ENCODE peak calls at places on chromosomes 13 and 19, in four cellular contexts. One of them, this sample, is unnamed.

GRCh38 chr13:36907801-36908200 is 12.2 kb downstream of the SMAD9 start:
- DNase-seq in HEK293T: no peak
- DNase-seq in heart left ventricle: no peak
- DNase-seq in cardiac fibroblast: no peak
- DNase-seq in this sample: no peak

GRCh38 chr19:41928221-41928683 is at the start of gene ERFL:
- DNase-seq in cardiac fibroblast: no peak
- DNase-seq in heart left ventricle: no peak
- DNase-seq in HEK293T: no peak
- DNase-seq in this sample: no peak

GRCh38 chr19:31378404-31378803 is 29.2 kb upstream of the TSHZ3 start:
- DNase-seq in heart left ventricle: peak; percentile 43
- DNase-seq in HEK293T: no peak
- DNase-seq in cardiac fibroblast: peak; percentile 95
- DNase-seq in this sample: peak; percentile 95

GRCh38 chr19:11018179-11018578 is 57.3 kb downstream of the SMARCA4 start:
- DNase-seq in heart left ventricle: no peak
- DNase-seq in HEK293T: no peak
- DNase-seq in cardiac fibroblast: no peak
- DNase-seq in this sample: no peak

GRCh38 chr13:88162076-88162702 is 491.0 kb downstream of the SLITRK5 start:
- DNase-seq in cardiac fibroblast: no peak
- DNase-seq in HEK293T: no peak
- DNase-seq in heart left ventricle: no peak
- DNase-seq in this sample: no peak

GRCh38 chr19:13833330-13834265 is 38.4 kb downstream of the ZSWIM4 start:
- DNase-seq in heart left ventricle: peak; percentile 96
- DNase-seq in cardiac fibroblast: peak; percentile 94
- DNase-seq in HEK293T: peak; percentile 97
- DNase-seq in this sample: peak; percentile 90

GRCh38 chr13:100234524-100235136 is 145.7 kb downstream of the PCCA start:
- DNase-seq in cardiac fibroblast: no peak
- DNase-seq in heart left ventricle: no peak
- DNase-seq in HEK293T: no peak
- DNase-seq in this sample: peak; percentile 34

GRCh38 chr19:1656988-1657536 is 4.6 kb upstream of the TCF3 start:
- DNase-seq in heart left ventricle: no peak
- DNase-seq in HEK293T: no peak
- DNase-seq in cardiac fibroblast: no peak
- DNase-seq in this sample: no peak

GRCh38 chr13:29436291-29436690 is 159.2 kb downstream of the SLC7A1 start:
- DNase-seq in heart left ventricle: no peak
- DNase-seq in cardiac fibroblast: peak; percentile 49
- DNase-seq in HEK293T: no peak
- DNase-seq in this sample: peak; percentile 56

GRCh38 chr13:43664700-43665191 is 122.0 kb downstream of the ENOX1 start:
- DNase-seq in cardiac fibroblast: peak; percentile 58
- DNase-seq in heart left ventricle: peak; percentile 18
- DNase-seq in HEK293T: peak; percentile 34
- DNase-seq in this sample: peak; percentile 70

GRCh38 chr19:18233224-18233825 is 7.1 kb upstream of the PDE4C start:
- DNase-seq in heart left ventricle: peak; percentile 32
- DNase-seq in HEK293T: peak; percentile 80
- DNase-seq in cardiac fibroblast: peak; percentile 52
- DNase-seq in this sample: peak; percentile 54

GRCh38 chr13:33497146-33497845 is 211.7 kb upstream of the STARD13 start:
- DNase-seq in HEK293T: no peak
- DNase-seq in cardiac fibroblast: no peak
- DNase-seq in heart left ventricle: no peak
- DNase-seq in this sample: no peak

GRCh38 chr13:78595458-78595818 is 7.9 kb downstream of the POU4F1 start:
- DNase-seq in HEK293T: no peak
- DNase-seq in cardiac fibroblast: no peak
- DNase-seq in heart left ventricle: no peak
- DNase-seq in this sample: no peak

GRCh38 chr19:29268103-29268502 is 55.2 kb upstream of the UQCRFS1 start:
- DNase-seq in cardiac fibroblast: no peak
- DNase-seq in heart left ventricle: no peak
- DNase-seq in HEK293T: no peak
- DNase-seq in this sample: no peak

GRCh38 chr19:48633148-48634035 is 3.8 kb downstream of the DBP start:
- DNase-seq in cardiac fibroblast: no peak
- DNase-seq in HEK293T: no peak
- DNase-seq in heart left ventricle: no peak
- DNase-seq in this sample: no peak